ENCODE peak calls at places on chromosome 5, in seven cellular contexts. W is aorta, E is mesothelial cell of epicardium, R is choroid plexus epithelial cell, X is posterior vena cava, V is amniotic epithelial cell, J is mucosa of gallbladder. O is an unnamed sample.

GRCh38 chr5:60613826-60614225 is 86.1 kb downstream of the DEPDC1B start:
- DNase-seq in R (no peak), E (no peak), X (no peak), V (no peak), W (no peak), J (no peak), O (no peak)

GRCh38 chr5:102762095-102762534 is 7.0 kb downstream of the PAM start:
- DNase-seq in R (peak; percentile 73), J (no peak), W (no peak), X (no peak), V (peak; percentile 37), E (no peak), O (no peak)

GRCh38 chr5:143887302-143887638 is 75.3 kb downstream of the HMHB1 start:
- DNase-seq in R (peak; percentile 60), W (peak; percentile 77), J (no peak), X (no peak), E (peak; percentile 51), V (peak; percentile 26), O (no peak)

GRCh38 chr5:31362931-31363568 is 168.8 kb downstream of the DROSHA start:
- DNase-seq in E (no peak), X (no peak), W (no peak), J (no peak), R (peak; percentile 56), V (peak; percentile 64), O (no peak)

GRCh38 chr5:174732040-174733020 is 7.9 kb downstream of the MSX2 start:
- DNase-seq in E (no peak), J (no peak), W (no peak), R (no peak), X (no peak), V (no peak), O (no peak)

GRCh38 chr5:33482335-33482734 is 41.6 kb downstream of the TARS1 start:
- DNase-seq in W (no peak), V (no peak), J (no peak), E (no peak), R (no peak), X (no peak), O (no peak)

GRCh38 chr5:123124495-123125171 is 35.6 kb downstream of the PRDM6 start:
- DNase-seq in J (no peak), E (no peak), V (no peak), R (peak; percentile 34), X (no peak), W (no peak), O (no peak)

GRCh38 chr5:74630387-74631087 is 10.0 kb downstream of the ENC1 start:
- DNase-seq in X (no peak), J (no peak), R (peak; percentile 93), V (peak; percentile 94), E (no peak), W (no peak), O (no peak)

GRCh38 chr5:139014726-139015125 is 139.6 kb upstream of the LRRTM2 start:
- DNase-seq in V (peak; percentile 89), J (peak; percentile 18), R (peak; percentile 85), W (no peak), E (no peak), X (no peak), O (no peak)

GRCh38 chr5:135367070-135367469 is 32.0 kb downstream of the MACROH2A1 start:
- DNase-seq in J (no peak), X (no peak), E (no peak), R (no peak), W (no peak), V (no peak), O (no peak)

GRCh38 chr5:12322042-12322441 is 417.8 kb upstream of the CTNND2 start:
- DNase-seq in J (no peak), W (no peak), E (no peak), R (no peak), X (no peak), V (no peak), O (no peak)

GRCh38 chr5:50711280-50711679 is 44.8 kb downstream of the PARP8 start:
- DNase-seq in E (no peak), X (no peak), J (peak; percentile 38), W (no peak), R (peak; percentile 51), V (no peak), O (no peak)

GRCh38 chr5:116440329-116440895 is 134.2 kb downstream of the SEMA6A start:
- DNase-seq in E (no peak), X (no peak), J (no peak), W (no peak), R (no peak), V (no peak), O (no peak)

GRCh38 chr5:103188436-103188835 is 68.3 kb downstream of the PPIP5K2 start:
- DNase-seq in R (no peak), J (no peak), W (no peak), E (no peak), V (no peak), X (no peak), O (no peak)

GRCh38 chr5:120207139-120207538 is 257.0 kb upstream of the PRR16 start:
- DNase-seq in J (no peak), E (no peak), R (peak; percentile 39), W (no peak), V (peak; percentile 49), X (no peak), O (no peak)

GRCh38 chr5:159316519-159317383 is 13.5 kb downstream of the IL12B start:
- DNase-seq in J (peak; percentile 29), X (no peak), E (no peak), V (peak; percentile 59), W (no peak), R (peak; percentile 91), O (no peak)

GRCh38 chr5:1110260-1110929 is 1.5 kb downstream of the SLC12A7 start:
- DNase-seq in W (no peak), E (no peak), J (no peak), R (peak; percentile 11), X (no peak), V (no peak), O (no peak)

GRCh38 chr5:352639-353598 is 31.4 kb downstream of the AHRR start:
- DNase-seq in W (no peak), E (no peak), J (no peak), V (no peak), R (no peak), X (no peak), O (no peak)

GRCh38 chr5:74441616-74442015 is 198.9 kb downstream of the ENC1 start:
- DNase-seq in J (no peak), X (no peak), R (no peak), W (no peak), E (no peak), V (no peak), O (no peak)

GRCh38 chr5:143807401-143807800 is 4.6 kb upstream of the HMHB1 start:
- DNase-seq in W (no peak), R (no peak), V (no peak), X (no peak), E (no peak), J (no peak), O (no peak)

GRCh38 chr5:44909009-44909408 is 100.3 kb downstream of the MRPS30 start:
- DNase-seq in W (no peak), R (no peak), J (no peak), V (no peak), X (no peak), E (no peak), O (no peak)

GRCh38 chr5:132072070-132072469 is 1.5 kb upstream of the CSF2 start:
- DNase-seq in E (no peak), W (no peak), R (no peak), J (no peak), V (no peak), X (no peak), O (no peak)

GRCh38 chr5:34474573-34475021 is 181.5 kb upstream of the RAI14 start:
- DNase-seq in E (no peak), W (no peak), J (peak; percentile 31), X (no peak), V (peak; percentile 66), R (peak; percentile 85), O (no peak)

GRCh38 chr5:181098642-181099452 is 32.1 kb downstream of the OR2V1 start:
- DNase-seq in J (no peak), X (no peak), W (no peak), E (no peak), R (no peak), V (no peak), O (no peak)

GRCh38 chr5:131589510-131590348 is 45.3 kb downstream of the RAPGEF6 start:
- DNase-seq in V (peak; percentile 81), J (no peak), X (no peak), W (no peak), E (no peak), R (peak; percentile 78), O (no peak)

GRCh38 chr5:90878549-90879196 is 320.1 kb downstream of the ADGRV1 start:
- DNase-seq in R (peak; percentile 74), V (peak; percentile 46), J (peak; percentile 16), W (no peak), X (no peak), E (no peak), O (no peak)

GRCh38 chr5:148816822-148817221 is 9.6 kb upstream of the ADRB2 start:
- DNase-seq in V (no peak), X (no peak), R (no peak), E (no peak), W (no peak), J (no peak), O (no peak)

GRCh38 chr5:110031402-110032140 is 341.8 kb downstream of the MAN2A1 start:
- DNase-seq in X (no peak), J (no peak), R (no peak), V (no peak), W (no peak), E (no peak), O (no peak)

GRCh38 chr5:10387690-10388089 is 34.2 kb downstream of the MARCHF6 start:
- DNase-seq in R (peak; percentile 91), X (no peak), V (peak; percentile 87), E (no peak), W (no peak), J (no peak), O (no peak)

GRCh38 chr5:107820339-107820880 is 149.7 kb upstream of the EFNA5 start:
- DNase-seq in J (no peak), W (no peak), E (no peak), V (peak; percentile 8), X (no peak), R (no peak), O (no peak)

GRCh38 chr5:62139741-62140140 is 166.3 kb upstream of the KIF2A start:
- DNase-seq in W (no peak), J (no peak), R (no peak), E (no peak), X (no peak), V (no peak), O (no peak)

GRCh38 chr5:136420168-136420916 is 55.0 kb upstream of the TRPC7 start:
- DNase-seq in R (no peak), J (no peak), E (no peak), X (no peak), W (no peak), V (no peak), O (no peak)

GRCh38 chr5:78716221-78716620 is 67.6 kb upstream of the LHFPL2 start:
- DNase-seq in X (no peak), E (no peak), V (peak; percentile 42), W (no peak), J (no peak), R (peak; percentile 66), O (no peak)

O was measured in cardiac septum.